ENCODE peak calls at places on chromosomes 5 and 9, in ten cellular contexts. Y is left ventricle myocardium inferior; A is aorta; O is EH; S is posterior cingulate gyrus; T is activated naive CD4-positive, alpha-beta T cell; R is A549; F is neural progenitor cell; V is DMS153; N is cardiac muscle cell. L is an unnamed sample.

GRCh38 chr9:121278535-121279169 is 10.7 kb downstream of the GSN start:
- DNase-seq in Y (no peak), A (peak; percentile 80), O (peak; percentile 100), S (no peak), T (no peak), R (peak; percentile 75), F (peak; percentile 67), V (peak; percentile 47), N (peak; percentile 54), L (peak; percentile 94)

GRCh38 chr5:152247850-152248385 is 157.2 kb downstream of the NMUR2 start:
- DNase-seq in Y (no peak), A (no peak), O (no peak), S (no peak), T (no peak), R (no peak), F (no peak), V (no peak), N (no peak), L (no peak)

GRCh38 chr5:138440226-138441073 is 1.6 kb downstream of the REEP2 start:
- DNase-seq in Y (no peak), A (no peak), O (no peak), S (no peak), T (no peak), R (no peak), F (no peak), V (no peak), N (no peak), L (no peak)

GRCh38 chr5:55668356-55668755 is 43.8 kb downstream of the SLC38A9 start:
- DNase-seq in Y (no peak), A (no peak), O (peak; percentile 86), S (no peak), T (no peak), R (peak; percentile 84), F (no peak), V (no peak), N (no peak), L (no peak)

GRCh38 chr5:139038618-139039305 is 159.4 kb downstream of the SIL1 start:
- DNase-seq in Y (no peak), A (no peak), O (no peak), S (no peak), T (no peak), R (peak; percentile 9), F (peak; percentile 15), V (no peak), N (no peak), L (no peak)

GRCh38 chr5:32193591-32193990 is 19.5 kb upstream of the GOLPH3 start:
- DNase-seq in Y (peak; percentile 88), A (peak; percentile 94), O (peak; percentile 94), S (peak; percentile 18), T (no peak), R (peak; percentile 83), F (no peak), V (peak; percentile 100), N (no peak), L (peak; percentile 94)

GRCh38 chr9:126376903-126377342 is 50.3 kb downstream of the MVB12B start:
- DNase-seq in Y (no peak), A (no peak), O (peak; percentile 26), S (no peak), T (no peak), R (no peak), F (peak; percentile 80), V (no peak), N (peak; percentile 21), L (no peak)

GRCh38 chr9:95061916-95062600 is 255.5 kb downstream of the FANCC start:
- DNase-seq in Y (no peak), A (no peak), O (no peak), S (no peak), T (no peak), R (no peak), F (no peak), V (no peak), N (no peak), L (no peak)

GRCh38 chr5:77095189-77095588 is 8.1 kb upstream of the ZBED3 start:
- DNase-seq in Y (no peak), A (no peak), O (no peak), S (no peak), T (no peak), R (no peak), F (no peak), V (no peak), N (no peak), L (no peak)

GRCh38 chr5:141973871-141974595 is 5.1 kb downstream of the RNF14 start:
- DNase-seq in Y (no peak), A (no peak), O (peak; percentile 78), S (no peak), T (no peak), R (no peak), F (no peak), V (no peak), N (no peak), L (no peak)

GRCh38 chr5:34817558-34818351 is 21.2 kb upstream of the TTC23L start:
- DNase-seq in Y (no peak), A (no peak), O (peak; percentile 81), S (no peak), T (no peak), R (no peak), F (no peak), V (no peak), N (no peak), L (no peak)

GRCh38 chr9:83991355-83991754 is 10.8 kb downstream of the RMI1 start:
- DNase-seq in Y (no peak), A (no peak), O (no peak), S (no peak), T (no peak), R (no peak), F (no peak), V (no peak), N (no peak), L (no peak)

GRCh38 chr5:67648201-67648671 is 451.6 kb upstream of the CD180 start:
- DNase-seq in Y (peak; percentile 89), A (peak; percentile 82), O (peak; percentile 97), S (peak; percentile 3), T (no peak), R (no peak), F (no peak), V (peak; percentile 45), N (no peak), L (peak; percentile 98)

GRCh38 chr9:131104016-131104740 is 7.8 kb downstream of the AIF1L start:
- DNase-seq in Y (no peak), A (no peak), O (no peak), S (no peak), T (no peak), R (no peak), F (no peak), V (no peak), N (no peak), L (no peak)

L was measured in sigmoid colon.